ENCODE peak calls at places on chromosome 14, in four cellular contexts. B is K562, W is SK-N-SH, P is GM12878. K is an unnamed sample.

GRCh38 chr14:92323031-92323915 is at the start of gene SLC24A4:
- DNase-seq in B (no peak), W (peak; percentile 27), P (no peak), K (peak; percentile 56)

GRCh38 chr14:91373591-91374245 is 43.9 kb downstream of the CCDC88C start:
- DNase-seq in B (no peak), W (peak; percentile 55), P (peak; percentile 80), K (no peak)

GRCh38 chr14:49417790-49418189 is 168.4 kb downstream of the RPS29 start:
- DNase-seq in B (no peak), W (no peak), P (no peak), K (no peak)

GRCh38 chr14:85596562-85596961 is 66.6 kb downstream of the FLRT2 start:
- DNase-seq in B (no peak), W (no peak), P (no peak), K (no peak)

GRCh38 chr14:95741051-95741490 is 27.1 kb upstream of the TCL1A start:
- DNase-seq in B (no peak), W (no peak), P (no peak), K (no peak)

GRCh38 chr14:93301821-93302447 is 30.9 kb downstream of the BTBD7 start:
- DNase-seq in B (no peak), W (no peak), P (no peak), K (no peak)

GRCh38 chr14:106518054-106518943 is 991.9 kb downstream of the TMEM121 start:
- DNase-seq in B (no peak), W (peak; percentile 11), P (no peak), K (no peak)

GRCh38 chr14:70641548-70642312 is at the start of gene TTC9:
- DNase-seq in B (peak; percentile 51), W (peak; percentile 89), P (no peak), K (peak; percentile 51)

GRCh38 chr14:52913271-52913670 is 37.6 kb downstream of the FERMT2 start:
- DNase-seq in B (no peak), W (no peak), P (no peak), K (no peak)

GRCh38 chr14:95480109-95480886 is 36.2 kb downstream of the SYNE3 start:
- DNase-seq in B (no peak), W (no peak), P (no peak), K (no peak)

GRCh38 chr14:63200767-63201166 is 3.5 kb upstream of the RHOJ start:
- DNase-seq in B (no peak), W (no peak), P (no peak), K (no peak)

GRCh38 chr14:105883066-105884005 is 357.0 kb downstream of the TMEM121 start:
- DNase-seq in B (no peak), W (no peak), P (no peak), K (peak; percentile 1)

GRCh38 chr14:92646952-92647461 is 101.4 kb downstream of the LGMN start:
- DNase-seq in B (no peak), W (no peak), P (no peak), K (no peak)

GRCh38 chr14:52402812-52403526 is 88.9 kb downstream of the PTGER2 start:
- DNase-seq in B (no peak), W (no peak), P (peak; percentile 21), K (no peak)

GRCh38 chr14:30375280-30375892 is 183.6 kb upstream of the G2E3 start:
- DNase-seq in B (peak; percentile 53), W (peak; percentile 47), P (no peak), K (peak; percentile 80)

GRCh38 chr14:100914597-100915021 is 11.1 kb upstream of the RTL1 start:
- DNase-seq in B (no peak), W (no peak), P (no peak), K (no peak)

GRCh38 chr14:49982522-49982951 is 89.7 kb downstream of the ARF6 start:
- DNase-seq in B (no peak), W (no peak), P (no peak), K (no peak)

GRCh38 chr14:103232338-103232808 is 101.7 kb upstream of the EIF5 start:
- DNase-seq in B (peak; percentile 10), W (peak; percentile 43), P (no peak), K (no peak)

GRCh38 chr14:53128706-53129105 is 24.4 kb downstream of the DDHD1 start:
- DNase-seq in B (no peak), W (no peak), P (no peak), K (no peak)

GRCh38 chr14:92733007-92733406 is 15.4 kb downstream of the LGMN start:
- DNase-seq in B (no peak), W (no peak), P (no peak), K (no peak)

GRCh38 chr14:39491134-39491541 is 58.9 kb upstream of the FBXO33 start:
- DNase-seq in B (peak; percentile 8), W (peak; percentile 1), P (no peak), K (no peak)

GRCh38 chr14:95025218-95025617 is 132.1 kb downstream of the DICER1 start:
- DNase-seq in B (no peak), W (no peak), P (no peak), K (no peak)

GRCh38 chr14:50607181-50607580 is 47.2 kb downstream of the ATL1 start:
- DNase-seq in B (no peak), W (no peak), P (no peak), K (no peak)

GRCh38 chr14:69631509-69631908 is 20.1 kb downstream of the SUSD6 start:
- DNase-seq in B (no peak), W (no peak), P (no peak), K (no peak)

GRCh38 chr14:66379116-66379515 is 107.1 kb upstream of the CCDC196 start:
- DNase-seq in B (no peak), W (no peak), P (no peak), K (no peak)

GRCh38 chr14:104724407-104724980 is 465 bp downstream of the ADSS1 start:
- DNase-seq in B (peak; percentile 77), W (peak; percentile 84), P (no peak), K (no peak)

GRCh38 chr14:103199141-103199540 is 75.9 kb downstream of the TNFAIP2 start:
- DNase-seq in B (no peak), W (no peak), P (no peak), K (no peak)

GRCh38 chr14:91898256-91898843 is 31.0 kb upstream of the TC2N start:
- DNase-seq in B (no peak), W (no peak), P (no peak), K (no peak)

GRCh38 chr14:20391505-20391904 is 21.8 kb downstream of the TEP1 start:
- DNase-seq in B (no peak), W (no peak), P (no peak), K (no peak)

GRCh38 chr14:104110491-104111209 is 25.1 kb downstream of the ASPG start:
- DNase-seq in B (no peak), W (peak; percentile 87), P (no peak), K (peak; percentile 9)

GRCh38 chr14:51677276-51677675 is 25.6 kb downstream of the FRMD6 start:
- DNase-seq in B (no peak), W (peak; percentile 18), P (no peak), K (no peak)

GRCh38 chr14:28308727-28309126 is 457.9 kb upstream of the FOXG1 start:
- DNase-seq in B (no peak), W (no peak), P (no peak), K (no peak)

GRCh38 chr14:32047791-32048190 is 29.3 kb upstream of the ARHGAP5 start:
- DNase-seq in B (no peak), W (no peak), P (no peak), K (no peak)

GRCh38 chr14:69475194-69475818 is 9.2 kb upstream of the PLEKHD1 start:
- DNase-seq in B (no peak), W (peak; percentile 51), P (no peak), K (no peak)

GRCh38 chr14:59020382-59020781 is 168.1 kb upstream of the DAAM1 start:
- DNase-seq in B (no peak), W (peak; percentile 8), P (no peak), K (no peak)

GRCh38 chr14:74595006-74595735 is 16.9 kb downstream of the LTBP2 start:
- DNase-seq in B (no peak), W (peak; percentile 70), P (no peak), K (no peak)
- TF ChIP-seq USF1 in B (no peak), W (no peak), P (no peak), K (no peak)

GRCh38 chr14:81401420-81402122 is 1.4 kb upstream of the STON2 start:
- DNase-seq in B (no peak), W (no peak), P (no peak), K (no peak)
- TF ChIP-seq USF1 in B (no peak), W (no peak), P (no peak), K (no peak)

GRCh38 chr14:24430682-24431568 is 1.2 kb downstream of the KHNYN start:
- DNase-seq in B (no peak), W (no peak), P (no peak), K (peak; percentile 41)

GRCh38 chr14:24429395-24430142 is at the start of the genes CBLN3 and KHNYN:
- DNase-seq in B (peak; percentile 88), W (peak; percentile 96), P (no peak), K (peak; percentile 80)

GRCh38 chr14:24431569-24432258 is 2.0 kb downstream of the KHNYN start:
- DNase-seq in B (peak; percentile 72), W (peak; percentile 93), P (peak; percentile 76), K (peak; percentile 96)

GRCh38 chr14:24428628-24429394 is 657 bp downstream of the CBLN3 start:
- DNase-seq in B (no peak), W (no peak), P (no peak), K (no peak)

DNA sequence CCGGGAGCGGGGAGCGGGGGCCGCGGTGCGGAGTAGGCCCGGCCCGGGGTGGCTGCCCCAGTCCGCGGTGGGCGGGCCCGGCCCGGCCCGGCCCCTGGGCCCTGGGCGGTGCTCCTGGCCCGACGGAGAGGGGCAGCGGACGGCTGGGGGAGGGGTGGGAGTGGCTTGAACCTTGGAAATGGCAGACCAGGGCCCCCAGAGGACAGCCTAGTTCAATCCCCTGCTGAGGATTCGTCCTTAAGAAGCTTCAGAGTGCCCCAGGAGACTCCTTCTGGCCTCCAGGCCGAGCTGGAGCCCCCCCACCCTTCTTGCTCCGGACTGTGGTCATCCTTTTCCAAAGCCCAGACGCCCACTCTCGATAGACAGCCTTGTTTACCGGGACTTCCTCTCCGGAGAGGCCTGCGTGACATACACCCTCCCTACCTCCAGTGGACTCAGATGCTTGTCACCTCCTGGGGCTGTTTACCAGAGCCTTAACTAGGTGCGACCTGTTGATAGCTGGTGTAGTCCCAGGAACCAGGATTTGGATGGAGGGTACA is 458 bp downstream of the KHNYN start:
- DNase-seq in B (peak; percentile 88), W (peak; percentile 93), P (no peak), K (peak; percentile 70)
- TF ChIP-seq USF1 in B (no peak), W (no peak), P (no peak), K (no peak)

DNA sequence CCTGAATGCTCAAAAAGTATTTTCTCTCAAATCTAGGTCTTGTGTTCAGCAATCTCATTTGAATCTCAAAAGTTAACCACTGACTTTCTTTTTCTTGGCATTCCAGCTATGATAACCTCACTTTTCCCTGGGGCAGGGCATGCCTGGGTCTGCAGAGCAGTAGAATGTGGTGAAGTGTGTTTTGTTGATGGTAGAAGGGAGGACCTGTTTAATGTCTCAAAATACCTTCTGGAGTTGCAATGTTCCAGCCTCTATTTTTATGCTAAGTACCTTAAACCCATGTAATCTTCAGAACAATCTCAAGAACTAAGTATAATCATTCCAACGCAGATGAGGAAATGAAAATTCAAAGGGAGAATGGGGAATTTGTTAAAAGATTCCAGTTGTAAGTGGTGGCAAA is 82.1 kb upstream of the FUT8 start:
- DNase-seq in B (no peak), W (no peak), P (no peak), K (no peak)
- TF ChIP-seq USF1 in B (no peak), W (no peak), P (no peak), K (no peak)